ENCODE peak calls at places on chromosomes 13 and 19, in five cellular contexts. One of them, this sample, is unnamed. For H3K27me3 and H3K4me1, the result is how much of the 10 kb centered on the place peaks cover.

GRCh38 chr19:49157445-49158224 is at the start of gene TRPM4:
- DNase-seq in SK-N-SH: peak
- DNase-seq in keratinocyte: no peak
- DNase-seq in ovary: peak
- DNase-seq in IMR-90: peak
- DNase-seq in this sample: peak

GRCh38 chr13:109974354-109974753 is 188.0 kb upstream of the IRS2 start:
- DNase-seq in SK-N-SH: no peak
- DNase-seq in IMR-90: peak
- DNase-seq in ovary: no peak
- DNase-seq in keratinocyte: no peak
- DNase-seq in this sample: no peak

GRCh38 chr19:22606212-22606553 is 27.9 kb upstream of the ZNF492 start:
- DNase-seq in IMR-90: no peak
- DNase-seq in SK-N-SH: no peak
- DNase-seq in ovary: no peak
- DNase-seq in keratinocyte: no peak
- DNase-seq in this sample: no peak

GRCh38 chr19:13463296-13463695 is 43.0 kb downstream of the CACNA1A start:
- DNase-seq in IMR-90: peak
- DNase-seq in SK-N-SH: no peak
- DNase-seq in keratinocyte: no peak
- DNase-seq in ovary: no peak
- DNase-seq in this sample: no peak

GRCh38 chr19:57934820-57935665 is at the start of gene ZNF418:
- DNase-seq in IMR-90: peak
- DNase-seq in ovary: peak
- DNase-seq in SK-N-SH: no peak
- DNase-seq in keratinocyte: no peak
- DNase-seq in this sample: no peak

GRCh38 chr19:29260477-29261317 is 47.7 kb upstream of the UQCRFS1 start:
- DNase-seq in ovary: no peak
- DNase-seq in SK-N-SH: peak
- DNase-seq in IMR-90: peak
- DNase-seq in keratinocyte: no peak
- DNase-seq in this sample: no peak

GRCh38 chr13:114119196-114119595 is 13.2 kb downstream of the RASA3 start:
- DNase-seq in ovary: no peak
- DNase-seq in keratinocyte: no peak
- DNase-seq in SK-N-SH: peak
- DNase-seq in IMR-90: peak
- DNase-seq in this sample: peak

GRCh38 chr19:57613941-57614743 is at the start of gene ZNF134:
- DNase-seq in ovary: peak
- DNase-seq in IMR-90: peak
- DNase-seq in keratinocyte: peak
- DNase-seq in SK-N-SH: peak
- DNase-seq in this sample: peak

GRCh38 chr13:33213024-33213795 is 72.3 kb downstream of the STARD13 start:
- DNase-seq in ovary: no peak
- DNase-seq in keratinocyte: no peak
- DNase-seq in IMR-90: no peak
- DNase-seq in SK-N-SH: no peak
- DNase-seq in this sample: no peak

GRCh38 chr13:48009298-48009697 is 8.2 kb upstream of the SUCLA2 start:
- DNase-seq in SK-N-SH: no peak
- DNase-seq in IMR-90: peak
- DNase-seq in keratinocyte: no peak
- DNase-seq in ovary: no peak
- DNase-seq in this sample: peak

GRCh38 chr19:3477506-3477905 is 2.8 kb downstream of the SMIM24 start:
- DNase-seq in ovary: no peak
- DNase-seq in IMR-90: no peak
- DNase-seq in SK-N-SH: no peak
- DNase-seq in keratinocyte: no peak
- DNase-seq in this sample: no peak

GRCh38 chr19:42465827-42466280 is 23.1 kb upstream of the CXCL17 start:
- DNase-seq in ovary: no peak
- DNase-seq in SK-N-SH: no peak
- DNase-seq in keratinocyte: no peak
- DNase-seq in IMR-90: no peak
- DNase-seq in this sample: no peak

GRCh38 chr13:104450006-104450405 is 1383.8 kb upstream of the SLC10A2 start:
- DNase-seq in keratinocyte: no peak
- DNase-seq in SK-N-SH: no peak
- DNase-seq in IMR-90: no peak
- DNase-seq in ovary: no peak
- DNase-seq in this sample: no peak
- H3K27me3 ChIP-seq in keratinocyte: under half
- H3K27me3 ChIP-seq in SK-N-SH: under half
- H3K27me3 ChIP-seq in IMR-90: under half
- H3K27me3 ChIP-seq in ovary: under half
- H3K27me3 ChIP-seq in this sample: under half

GRCh38 chr13:98674968-98675528 is 77.4 kb downstream of the SLC15A1 start:
- DNase-seq in keratinocyte: no peak
- DNase-seq in IMR-90: no peak
- DNase-seq in ovary: no peak
- DNase-seq in SK-N-SH: no peak
- DNase-seq in this sample: no peak

GRCh38 chr13:98676239-98676638 is 76.2 kb downstream of the SLC15A1 start:
- DNase-seq in keratinocyte: no peak
- DNase-seq in SK-N-SH: no peak
- DNase-seq in ovary: no peak
- DNase-seq in IMR-90: no peak
- DNase-seq in this sample: no peak

GRCh38 chr13:98677398-98677797 is 75.1 kb downstream of the SLC15A1 start:
- DNase-seq in IMR-90: peak
- DNase-seq in ovary: no peak
- DNase-seq in keratinocyte: no peak
- DNase-seq in SK-N-SH: no peak
- DNase-seq in this sample: no peak

GRCh38 chr13:98675837-98676236 is 76.6 kb downstream of the SLC15A1 start:
- DNase-seq in IMR-90: no peak
- DNase-seq in keratinocyte: no peak
- DNase-seq in SK-N-SH: no peak
- DNase-seq in ovary: no peak
- DNase-seq in this sample: no peak

GRCh38 chr13:98672947-98673545 is 79.4 kb downstream of the SLC15A1 start:
- DNase-seq in keratinocyte: no peak
- DNase-seq in IMR-90: peak
- DNase-seq in ovary: peak
- DNase-seq in SK-N-SH: peak
- DNase-seq in this sample: peak
- H3K4me1 ChIP-seq in keratinocyte: under half
- H3K4me1 ChIP-seq in IMR-90: under half
- H3K4me1 ChIP-seq in ovary: under half
- H3K4me1 ChIP-seq in SK-N-SH: under half
- H3K4me1 ChIP-seq in this sample: under half

DNA sequence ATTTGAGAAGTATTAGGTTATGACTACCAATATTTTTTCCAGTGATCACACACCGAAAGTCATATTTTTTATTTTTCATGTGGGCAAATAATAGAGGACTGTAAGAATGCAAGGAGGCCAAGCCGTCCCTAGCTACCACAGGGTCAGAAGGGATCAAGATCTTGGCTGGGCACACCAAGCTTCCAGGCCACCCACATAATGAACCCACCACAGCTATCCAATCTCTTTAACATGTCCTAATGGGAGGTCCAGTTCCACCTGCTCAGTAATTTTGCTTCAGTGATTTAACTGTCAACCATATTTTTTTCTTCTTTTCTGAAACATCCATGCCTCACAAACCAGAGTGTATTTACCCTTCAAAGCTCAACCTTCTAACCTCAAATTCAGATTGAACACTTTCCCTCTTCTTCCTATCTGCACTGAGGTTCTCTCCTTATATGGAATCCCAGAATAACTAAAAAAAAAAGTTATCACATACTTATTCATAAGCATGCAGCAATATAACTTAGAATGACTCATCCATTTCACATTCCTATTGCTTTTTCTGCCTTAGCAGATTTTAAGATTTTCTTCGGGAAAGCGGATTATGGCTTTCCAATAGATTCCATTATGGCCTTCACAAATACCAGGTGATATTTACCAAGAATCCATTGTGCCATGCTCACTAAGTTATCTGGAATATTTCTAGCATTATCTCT is 12.2 kb downstream of the ARGLU1 start:
- DNase-seq in IMR-90: peak
- DNase-seq in ovary: no peak
- DNase-seq in keratinocyte: no peak
- DNase-seq in SK-N-SH: no peak
- DNase-seq in this sample: no peak
- H3K27me3 ChIP-seq in IMR-90: under half
- H3K27me3 ChIP-seq in ovary: under half
- H3K27me3 ChIP-seq in keratinocyte: under half
- H3K27me3 ChIP-seq in SK-N-SH: under half
- H3K27me3 ChIP-seq in this sample: under half

GRCh38 chr13:98216135-98216565 is 39.1 kb upstream of the RNF113B start:
- DNase-seq in keratinocyte: no peak
- DNase-seq in IMR-90: peak
- DNase-seq in SK-N-SH: peak
- DNase-seq in ovary: peak
- DNase-seq in this sample: peak
- H3K4me1 ChIP-seq in keratinocyte: under half
- H3K4me1 ChIP-seq in IMR-90: under half
- H3K4me1 ChIP-seq in SK-N-SH: under half
- H3K4me1 ChIP-seq in ovary: under half
- H3K4me1 ChIP-seq in this sample: under half

DNA sequence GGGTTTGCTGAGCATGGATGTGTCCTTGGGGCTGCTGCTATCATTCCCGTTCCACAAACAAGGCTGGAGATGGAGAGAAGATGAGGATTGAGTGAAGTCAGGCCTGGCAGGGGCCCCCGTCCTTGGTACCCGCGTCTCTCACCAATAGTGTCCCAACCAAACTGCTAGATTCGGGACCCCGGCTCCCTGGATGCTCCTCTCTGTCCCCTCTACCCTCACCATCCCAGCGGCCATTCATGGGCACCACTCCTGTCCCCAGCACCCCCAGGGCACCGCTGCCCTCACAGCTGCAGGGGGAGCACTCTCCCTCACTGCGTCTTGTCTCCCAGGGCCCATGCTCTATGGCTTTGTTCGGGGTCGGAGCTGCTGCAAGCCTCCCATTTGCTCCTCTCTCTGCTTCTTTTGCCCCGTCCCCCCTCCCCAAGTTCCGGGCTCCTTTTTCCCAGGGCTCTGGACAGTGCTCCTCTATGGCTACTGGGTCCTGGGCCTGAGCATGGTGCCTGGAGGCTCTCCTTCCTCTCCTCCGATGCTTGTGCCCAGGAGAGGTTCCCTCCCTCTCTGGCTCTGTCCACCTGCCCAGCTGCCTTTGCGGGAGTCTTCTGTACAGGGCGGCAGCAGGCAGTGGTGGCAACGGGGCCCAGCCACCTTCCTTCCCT is 219.5 kb downstream of the TEX29 start:
- DNase-seq in IMR-90: no peak
- DNase-seq in SK-N-SH: no peak
- DNase-seq in keratinocyte: no peak
- DNase-seq in ovary: no peak
- DNase-seq in this sample: no peak
- H3K27me3 ChIP-seq in IMR-90: under half
- H3K27me3 ChIP-seq in SK-N-SH: under half
- H3K27me3 ChIP-seq in keratinocyte: under half
- H3K27me3 ChIP-seq in ovary: under half
- H3K27me3 ChIP-seq in this sample: half or more

This sample was measured in SJSA1.